ENCODE peak calls at places on chromosomes 13 and 19, in five cellular contexts. L, O, S, M and V are unnamed samples.

GRCh38 chr13:39397866-39398265 is 205.1 kb downstream of the LHFPL6 start:
- DNase-seq in L (no peak), O (no peak), S (no peak), M (no peak), V (no peak)

GRCh38 chr19:55259540-55260210 is 858 bp upstream of the PPP6R1 start:
- DNase-seq in L (no peak), M (no peak), S (no peak), O (no peak), V (no peak)

GRCh38 chr13:106481919-106482318 is 53.5 kb downstream of the EFNB2 start:
- DNase-seq in S (no peak), O (no peak), L (no peak), M (no peak), V (no peak)

GRCh38 chr13:46738055-46738454 is 58.9 kb downstream of the ESD start:
- DNase-seq in M (no peak), O (no peak), L (no peak), S (no peak), V (no peak)

GRCh38 chr13:21033224-21033855 is 28.0 kb downstream of the LATS2 start:
- DNase-seq in L (no peak), O (no peak), M (peak; percentile 29), S (peak; percentile 54), V (no peak)

GRCh38 chr19:3075605-3076431 is 13.5 kb upstream of the TLE5 start:
- DNase-seq in O (no peak), L (peak; percentile 77), M (peak; percentile 36), S (peak; percentile 47), V (no peak)

GRCh38 chr13:39557285-39557955 is 45.6 kb downstream of the LHFPL6 start:
- DNase-seq in O (no peak), S (no peak), M (no peak), L (no peak), V (no peak)

GRCh38 chr13:66803759-66804456 is 426.2 kb downstream of the PCDH9 start:
- DNase-seq in L (no peak), S (no peak), M (no peak), O (no peak), V (no peak)

GRCh38 chr19:11197291-11198174 is at the start of gene KANK2:
- DNase-seq in S (peak; percentile 90), O (peak; percentile 78), L (peak; percentile 62), M (peak; percentile 84), V (peak; percentile 82)

GRCh38 chr13:99395436-99395835 is 88.2 kb upstream of the GPR183 start:
- DNase-seq in O (no peak), S (no peak), M (no peak), L (no peak), V (no peak)

GRCh38 chr13:48853381-48854102 is 122.2 kb upstream of the FNDC3A start:
- DNase-seq in M (peak; percentile 49), L (no peak), O (no peak), S (no peak), V (no peak)

GRCh38 chr19:54203151-54203611 is 2.5 kb downstream of the RPS9 start:
- DNase-seq in S (no peak), L (no peak), O (no peak), M (no peak), V (no peak)

GRCh38 chr13:114032121-114032799 is 58.4 kb upstream of the C13orf46 start:
- DNase-seq in L (no peak), S (no peak), O (no peak), M (peak; percentile 77), V (no peak)

GRCh38 chr19:7998081-7998480 is 7.4 kb downstream of the ELAVL1 start:
- DNase-seq in L (no peak), S (no peak), O (no peak), M (no peak), V (no peak)

GRCh38 chr19:6533000-6533328 is 2.1 kb downstream of the TNFSF9 start:
- DNase-seq in S (no peak), L (no peak), O (no peak), M (no peak), V (no peak)

GRCh38 chr13:66886248-66886647 is 343.9 kb downstream of the PCDH9 start:
- DNase-seq in S (no peak), L (no peak), M (no peak), O (no peak), V (no peak)

GRCh38 chr19:42325896-42326771 is 699 bp downstream of the MEGF8 start:
- DNase-seq in O (no peak), S (peak; percentile 31), L (no peak), M (no peak), V (no peak)

GRCh38 chr19:1082928-1083816 is 12.0 kb downstream of the POLR2E start:
- DNase-seq in L (no peak), M (no peak), O (no peak), S (no peak), V (no peak)